ENCODE peak calls at places on chromosomes 7 and 10, in four cellular contexts. One of them, this sample, is unnamed.

GRCh38 chr10:49539320-49539885 is 482 bp upstream of the ERCC6 start:
- DNase-seq in gastrocnemius medialis: no peak
- DNase-seq in AG04450: no peak
- DNase-seq in heart left ventricle: peak; percentile 34
- DNase-seq in this sample: peak; percentile 24

GRCh38 chr10:62188021-62188616 is 80.5 kb downstream of the RTKN2 start:
- DNase-seq in gastrocnemius medialis: no peak
- DNase-seq in AG04450: no peak
- DNase-seq in heart left ventricle: no peak
- DNase-seq in this sample: no peak

GRCh38 chr10:60134548-60134947 is 228.2 kb upstream of the CCDC6 start:
- DNase-seq in gastrocnemius medialis: no peak
- DNase-seq in AG04450: no peak
- DNase-seq in heart left ventricle: no peak
- DNase-seq in this sample: no peak

GRCh38 chr7:391411-391951 is 101.5 kb downstream of the FOXL3 start:
- DNase-seq in gastrocnemius medialis: no peak
- DNase-seq in AG04450: no peak
- DNase-seq in heart left ventricle: peak; percentile 11
- DNase-seq in this sample: no peak

GRCh38 chr7:110544199-110544598 is 546.7 kb upstream of the LRRN3 start:
- DNase-seq in gastrocnemius medialis: no peak
- DNase-seq in AG04450: no peak
- DNase-seq in heart left ventricle: no peak
- DNase-seq in this sample: no peak

GRCh38 chr10:132893090-132893489 is 49.3 kb downstream of the CFAP46 start:
- DNase-seq in gastrocnemius medialis: no peak
- DNase-seq in AG04450: no peak
- DNase-seq in heart left ventricle: no peak
- DNase-seq in this sample: peak; percentile 10

GRCh38 chr10:127535802-127536515 is 13.2 kb upstream of the NPS start:
- DNase-seq in gastrocnemius medialis: no peak
- DNase-seq in AG04450: no peak
- DNase-seq in heart left ventricle: no peak
- DNase-seq in this sample: no peak

GRCh38 chr7:82376739-82377138 is 66.8 kb downstream of the CACNA2D1 start:
- DNase-seq in gastrocnemius medialis: no peak
- DNase-seq in AG04450: no peak
- DNase-seq in heart left ventricle: no peak
- DNase-seq in this sample: no peak

GRCh38 chr10:123858907-123859650 is 32.5 kb downstream of the CPXM2 start:
- DNase-seq in gastrocnemius medialis: no peak
- DNase-seq in AG04450: no peak
- DNase-seq in heart left ventricle: no peak
- DNase-seq in this sample: no peak

GRCh38 chr10:129870926-129871660 is 93.0 kb downstream of the EBF3 start:
- DNase-seq in gastrocnemius medialis: no peak
- DNase-seq in AG04450: no peak
- DNase-seq in heart left ventricle: no peak
- DNase-seq in this sample: peak; percentile 44

GRCh38 chr10:132068431-132069121 is 2.8 kb downstream of the JAKMIP3 start:
- DNase-seq in gastrocnemius medialis: no peak
- DNase-seq in AG04450: no peak
- DNase-seq in heart left ventricle: no peak
- DNase-seq in this sample: no peak

GRCh38 chr10:63197304-63198092 is 64.4 kb downstream of the NRBF2 start:
- DNase-seq in gastrocnemius medialis: no peak
- DNase-seq in AG04450: peak; percentile 80
- DNase-seq in heart left ventricle: no peak
- DNase-seq in this sample: no peak

GRCh38 chr10:25888627-25889026 is 45.4 kb upstream of the MYO3A start:
- DNase-seq in gastrocnemius medialis: no peak
- DNase-seq in AG04450: no peak
- DNase-seq in heart left ventricle: no peak
- DNase-seq in this sample: no peak

GRCh38 chr7:158760936-158761335 is 56.3 kb upstream of the NCAPG2 start:
- DNase-seq in gastrocnemius medialis: no peak
- DNase-seq in AG04450: no peak
- DNase-seq in heart left ventricle: no peak
- DNase-seq in this sample: no peak

GRCh38 chr7:139771001-139771956 is 6.5 kb downstream of the HIPK2 start:
- DNase-seq in gastrocnemius medialis: no peak
- DNase-seq in AG04450: peak; percentile 60
- DNase-seq in heart left ventricle: no peak
- DNase-seq in this sample: no peak

GRCh38 chr7:14834888-14835287 is 67.7 kb downstream of the DGKB start:
- DNase-seq in gastrocnemius medialis: no peak
- DNase-seq in AG04450: no peak
- DNase-seq in heart left ventricle: no peak
- DNase-seq in this sample: no peak

GRCh38 chr10:118596426-118597124 is 1.1 kb upstream of the PRLHR start:
- DNase-seq in gastrocnemius medialis: no peak
- DNase-seq in AG04450: no peak
- DNase-seq in heart left ventricle: no peak
- DNase-seq in this sample: no peak

GRCh38 chr7:128947854-128948253 is 10.1 kb downstream of the IRF5 start:
- DNase-seq in gastrocnemius medialis: no peak
- DNase-seq in AG04450: no peak
- DNase-seq in heart left ventricle: no peak
- DNase-seq in this sample: no peak

GRCh38 chr7:25288536-25289283 is 60.4 kb upstream of the NPVF start:
- DNase-seq in gastrocnemius medialis: no peak
- DNase-seq in AG04450: no peak
- DNase-seq in heart left ventricle: no peak
- DNase-seq in this sample: no peak

GRCh38 chr7:149770728-149771127 is 2.7 kb downstream of the ZNF467 start:
- DNase-seq in gastrocnemius medialis: no peak
- DNase-seq in AG04450: no peak
- DNase-seq in heart left ventricle: no peak
- DNase-seq in this sample: no peak

GRCh38 chr7:79407351-79407750 is 46.1 kb downstream of the MAGI2 start:
- DNase-seq in gastrocnemius medialis: no peak
- DNase-seq in AG04450: no peak
- DNase-seq in heart left ventricle: no peak
- DNase-seq in this sample: no peak

GRCh38 chr7:101673951-101674350 is 44.9 kb upstream of the MYL10 start:
- DNase-seq in gastrocnemius medialis: no peak
- DNase-seq in AG04450: no peak
- DNase-seq in heart left ventricle: no peak
- DNase-seq in this sample: no peak

GRCh38 chr7:13538669-13539068 is 450.8 kb downstream of the ETV1 start:
- DNase-seq in gastrocnemius medialis: no peak
- DNase-seq in AG04450: no peak
- DNase-seq in heart left ventricle: no peak
- DNase-seq in this sample: no peak

GRCh38 chr7:73879977-73880681 is 19.2 kb downstream of the TMEM270 start:
- DNase-seq in gastrocnemius medialis: no peak
- DNase-seq in AG04450: no peak
- DNase-seq in heart left ventricle: no peak
- DNase-seq in this sample: no peak

DNA sequence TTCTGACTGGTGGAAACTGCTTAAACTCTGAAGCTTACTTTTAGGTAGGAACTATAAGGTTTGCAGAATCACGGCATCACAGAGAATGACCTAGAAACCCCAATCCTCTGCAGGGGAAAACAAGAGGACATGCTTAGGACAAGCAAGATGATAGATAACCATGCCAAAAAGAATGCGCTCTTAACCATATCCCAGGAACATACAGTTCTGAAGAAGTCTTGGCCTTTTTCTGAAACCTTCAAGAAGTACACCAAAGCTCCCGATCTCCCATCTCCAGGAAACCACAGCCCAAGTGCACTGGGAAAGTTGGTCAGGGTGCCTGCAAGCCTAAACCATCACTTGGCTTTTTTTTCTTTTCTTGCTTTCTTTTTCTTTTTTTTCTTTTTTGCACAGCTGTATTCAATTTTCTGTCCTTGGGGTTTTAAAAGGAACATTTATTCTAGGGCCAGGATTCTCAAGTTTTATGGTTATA is 12.2 kb upstream of the SVIL start:
- DNase-seq in gastrocnemius medialis: no peak
- DNase-seq in AG04450: no peak
- DNase-seq in heart left ventricle: no peak
- DNase-seq in this sample: peak; percentile 41
- H3K27ac ChIP-seq in gastrocnemius medialis: peak overlapping the region; percentile 96
- H3K27ac ChIP-seq in AG04450: no peak overlapping the region
- H3K27ac ChIP-seq in heart left ventricle: peak overlapping the region; percentile 76
- H3K27ac ChIP-seq in this sample: peak overlapping the region; percentile 74

GRCh38 chr7:77910124-77910523 is 111.6 kb downstream of the PHTF2 start:
- DNase-seq in gastrocnemius medialis: no peak
- DNase-seq in AG04450: no peak
- DNase-seq in heart left ventricle: no peak
- DNase-seq in this sample: no peak
- TF ChIP-seq CTCF in gastrocnemius medialis: no peak
- TF ChIP-seq CTCF in AG04450: peak; percentile 27
- TF ChIP-seq CTCF in heart left ventricle: no peak
- TF ChIP-seq CTCF in this sample: no peak

DNA sequence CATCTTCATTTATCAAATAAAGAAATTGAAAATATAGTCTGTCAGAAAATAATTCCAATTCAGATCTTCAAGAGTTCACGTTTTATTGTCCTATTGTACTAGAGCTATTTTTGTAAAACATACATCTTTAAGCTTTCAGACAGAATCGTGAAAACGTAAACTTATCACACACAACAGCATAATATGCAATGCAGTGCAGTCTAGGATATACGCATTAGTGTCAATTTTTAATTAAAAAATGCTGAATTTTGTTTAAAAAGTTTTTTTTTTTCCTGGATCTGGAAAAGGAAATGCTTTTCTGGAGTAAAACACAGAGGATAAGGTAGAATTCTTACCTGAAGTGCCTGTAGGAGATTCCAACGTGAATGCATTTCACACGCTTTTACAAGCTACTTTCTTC is 458.2 kb upstream of the KLF6 start:
- DNase-seq in gastrocnemius medialis: no peak
- DNase-seq in AG04450: no peak
- DNase-seq in heart left ventricle: no peak
- DNase-seq in this sample: no peak
- H3K4me3 ChIP-seq in gastrocnemius medialis: peak overlapping the region; percentile 41
- H3K4me3 ChIP-seq in AG04450: no peak overlapping the region
- H3K4me3 ChIP-seq in heart left ventricle: peak overlapping the region; percentile 40
- H3K4me3 ChIP-seq in this sample: peak overlapping the region; percentile 23

DNA sequence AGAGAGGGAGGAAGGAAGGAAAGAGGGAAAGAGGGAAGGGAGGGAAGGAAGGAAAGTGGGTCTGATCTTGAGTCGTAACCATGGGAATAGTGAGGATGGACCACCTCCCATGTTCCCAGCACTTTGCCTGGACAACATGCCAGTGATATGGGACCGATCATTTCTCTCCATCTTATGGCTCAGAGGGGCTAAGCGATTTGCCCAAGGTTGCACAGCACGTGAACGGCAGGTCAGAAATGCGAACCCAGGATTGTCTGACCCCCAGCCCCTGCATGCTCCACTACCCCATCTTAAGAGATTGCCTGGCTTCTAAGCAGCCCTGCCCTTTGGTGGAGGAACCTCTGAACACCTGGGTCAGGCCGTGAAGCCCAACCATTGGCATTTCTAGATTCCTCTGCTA is 109.0 kb upstream of the CARD11 start:
- DNase-seq in gastrocnemius medialis: no peak
- DNase-seq in AG04450: no peak
- DNase-seq in heart left ventricle: no peak
- DNase-seq in this sample: no peak
- H3K27ac ChIP-seq in gastrocnemius medialis: no peak overlapping the region
- H3K27ac ChIP-seq in AG04450: no peak overlapping the region
- H3K27ac ChIP-seq in heart left ventricle: no peak overlapping the region
- H3K27ac ChIP-seq in this sample: no peak overlapping the region

This sample was measured in tibial nerve.